ENCODE peak calls at places on chromosomes 2 and 18, in five cellular contexts. W is bronchial epithelial cell, A is heart left ventricle, H is lung, Y is Ammon's horn. G is an unnamed sample.

GRCh38 chr2:101002562-101003277 is 631 bp downstream of the RPL31 start:
- DNase-seq in Y (no peak), H (no peak), W (no peak), A (no peak), G (no peak)

GRCh38 chr2:42854207-42854818 is 61.9 kb upstream of the HAAO start:
- DNase-seq in H (no peak), W (peak), Y (no peak), A (peak), G (no peak)

GRCh38 chr2:64363848-64364247 is 90.1 kb upstream of the LGALSL start:
- DNase-seq in H (no peak), A (no peak), W (no peak), Y (no peak), G (no peak)

GRCh38 chr2:148455791-148456190 is 188.8 kb upstream of the EPC2 start:
- DNase-seq in A (no peak), H (no peak), W (no peak), Y (no peak), G (no peak)

GRCh38 chr2:150911766-150912280 is 349.8 kb downstream of the RBM43 start:
- DNase-seq in W (peak), Y (no peak), A (no peak), H (peak), G (no peak)

GRCh38 chr18:39453882-39454281 is 1888.3 kb upstream of the CELF4 start:
- DNase-seq in W (peak), A (no peak), H (no peak), Y (peak), G (no peak)

GRCh38 chr2:98730053-98730850 is 680 bp downstream of the MGAT4A start:
- DNase-seq in W (no peak), A (peak), Y (peak), H (peak), G (peak)

GRCh38 chr2:10267551-10268465 is 34.9 kb upstream of the HPCAL1 start:
- DNase-seq in A (no peak), H (no peak), W (no peak), Y (no peak), G (no peak)

GRCh38 chr2:176503760-176504159 is 234.5 kb downstream of the MTX2 start:
- DNase-seq in H (no peak), Y (no peak), W (no peak), A (no peak), G (no peak)

GRCh38 chr18:44871771-44872170 is 191.1 kb downstream of the SETBP1 start:
- DNase-seq in W (no peak), Y (no peak), H (no peak), A (no peak), G (no peak)

GRCh38 chr18:78199002-78199401 is 780.6 kb upstream of the SALL3 start:
- DNase-seq in Y (no peak), W (no peak), H (no peak), A (no peak), G (no peak)

GRCh38 chr2:84676295-84676694 is 160.0 kb downstream of the DNAH6 start:
- DNase-seq in W (no peak), Y (no peak), H (no peak), A (no peak), G (no peak)

GRCh38 chr2:152740743-152741328 is 22.4 kb downstream of the ARL6IP6 start:
- DNase-seq in H (no peak), Y (peak), A (no peak), W (peak), G (peak)

GRCh38 chr18:52288403-52289004 is 51.5 kb upstream of the DCC start:
- DNase-seq in H (no peak), A (no peak), Y (no peak), W (peak), G (no peak)

GRCh38 chr2:22375094-22375493 is 1009.9 kb upstream of the KLHL29 start:
- DNase-seq in W (no peak), H (no peak), A (no peak), Y (no peak), G (no peak)

GRCh38 chr2:240465268-240465764 is 29.9 kb downstream of the GPC1 start:
- DNase-seq in H (no peak), A (peak), W (no peak), Y (peak), G (no peak)

GRCh38 chr2:81195017-81195773 is 890.6 kb upstream of the LRRTM1 start:
- DNase-seq in A (peak), H (no peak), Y (no peak), W (no peak), G (no peak)

GRCh38 chr2:120966510-120967254 is 231.0 kb downstream of the GLI2 start:
- DNase-seq in A (no peak), Y (no peak), W (no peak), H (no peak), G (no peak)

GRCh38 chr18:76234559-76234958 is 260.5 kb downstream of the ZNF516 start:
- DNase-seq in Y (peak), A (no peak), W (no peak), H (no peak), G (no peak)

G was measured in NCI-H1048.